ENCODE peak calls at places on chromosomes 7 and 10, in four cellular contexts. Z is fibroblast of lung, X is hepatocyte, D is lower leg skin. I is an unnamed sample.

GRCh38 chr7:135194494-135195095 is 16.7 kb downstream of the WDR91 start:
- DNase-seq in Z (peak), X (no peak), D (peak), I (peak)

GRCh38 chr7:41731486-41732278 is 28.8 kb upstream of the INHBA start:
- DNase-seq in Z (no peak), X (no peak), D (no peak), I (no peak)

GRCh38 chr7:25075459-25075858 is 49.6 kb downstream of the CYCS start:
- DNase-seq in Z (no peak), X (no peak), D (no peak), I (no peak)

GRCh38 chr7:156773966-156774365 is 119.0 kb downstream of the LMBR1 start:
- DNase-seq in Z (peak), X (no peak), D (no peak), I (no peak)

GRCh38 chr7:100486753-100487446 is 3.2 kb downstream of the NYAP1 start:
- DNase-seq in Z (peak), X (peak), D (no peak), I (no peak)

GRCh38 chr10:96529634-96530279 is 16.0 kb upstream of the TLL2 start:
- DNase-seq in Z (no peak), X (no peak), D (no peak), I (no peak)

GRCh38 chr7:139541600-139542307 is 18.3 kb downstream of the CLEC2L start:
- DNase-seq in Z (no peak), X (no peak), D (no peak), I (no peak)

GRCh38 chr7:93569189-93569588 is 5.3 kb downstream of the CALCR start:
- DNase-seq in Z (no peak), X (no peak), D (no peak), I (no peak)

GRCh38 chr10:101775273-101776131 is at the start of gene FGF8:
- DNase-seq in Z (no peak), X (no peak), D (peak), I (no peak)
- H3K4me3 ChIP-seq in Z (no peak), X (peak), D (no peak), I (peak)

GRCh38 chr7:101743241-101743994 is 74.0 kb upstream of the CUX1 start:
- DNase-seq in Z (peak), X (peak), D (peak), I (no peak)

GRCh38 chr7:101743995-101744360 is 73.4 kb upstream of the CUX1 start:
- DNase-seq in Z (no peak), X (no peak), D (no peak), I (no peak)

GRCh38 chr7:101744588-101744987 is 72.8 kb upstream of the CUX1 start:
- DNase-seq in Z (no peak), X (no peak), D (no peak), I (no peak)

GRCh38 chr7:101739757-101740398 is 77.5 kb upstream of the CUX1 start:
- DNase-seq in Z (peak), X (no peak), D (no peak), I (no peak)

GRCh38 chr7:101740981-101741725 is 76.3 kb upstream of the CUX1 start:
- DNase-seq in Z (no peak), X (no peak), D (no peak), I (no peak)
- H3K4me3 ChIP-seq in Z (no peak), X (no peak), D (no peak), I (no peak)

GRCh38 chr10:114048472-114048871 is 4.8 kb downstream of the ADRB1 start:
- DNase-seq in Z (no peak), X (no peak), D (no peak), I (no peak)
- H3K4me3 ChIP-seq in Z (no peak), X (no peak), D (no peak), I (no peak)

GRCh38 chr10:8112942-8113442 is 58.5 kb downstream of the GATA3 start:
- DNase-seq in Z (no peak), X (no peak), D (no peak), I (no peak)
- H3K4me3 ChIP-seq in Z (no peak), X (no peak), D (no peak), I (no peak)

GRCh38 chr10:22554481-22555182 is 159.7 kb downstream of the PIP4K2A start:
- DNase-seq in Z (peak), X (peak), D (no peak), I (peak)
- H3K4me3 ChIP-seq in Z (no peak), X (no peak), D (no peak), I (peak)

DNA sequence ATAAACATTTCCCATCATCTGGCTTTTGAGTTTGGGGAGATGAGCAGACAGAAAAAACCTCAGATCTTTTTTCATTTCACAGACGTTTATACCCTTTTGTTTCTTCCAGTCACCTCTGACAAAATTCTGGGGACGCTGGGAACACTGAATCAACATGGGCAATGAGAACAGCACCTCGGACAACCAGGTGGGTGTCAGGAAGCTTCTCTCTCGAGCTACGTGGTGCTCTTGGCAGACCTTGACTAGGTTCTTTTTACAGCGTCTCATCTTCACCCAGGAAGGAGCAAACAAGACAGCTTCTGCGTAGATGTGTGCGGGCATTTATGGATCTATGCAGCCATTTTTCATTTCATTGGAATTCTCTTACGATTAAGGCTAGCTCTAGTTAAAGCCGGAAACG is 32.9 kb downstream of the TACC2 start:
- DNase-seq in Z (no peak), X (no peak), D (no peak), I (no peak)
- H3K4me3 ChIP-seq in Z (no peak), X (no peak), D (no peak), I (peak)

GRCh38 chr7:132066776-132067175 is 509.5 kb downstream of the PLXNA4 start:
- DNase-seq in Z (peak), X (peak), D (peak), I (peak)
- H3K4me3 ChIP-seq in Z (no peak), X (no peak), D (no peak), I (no peak)

DNA sequence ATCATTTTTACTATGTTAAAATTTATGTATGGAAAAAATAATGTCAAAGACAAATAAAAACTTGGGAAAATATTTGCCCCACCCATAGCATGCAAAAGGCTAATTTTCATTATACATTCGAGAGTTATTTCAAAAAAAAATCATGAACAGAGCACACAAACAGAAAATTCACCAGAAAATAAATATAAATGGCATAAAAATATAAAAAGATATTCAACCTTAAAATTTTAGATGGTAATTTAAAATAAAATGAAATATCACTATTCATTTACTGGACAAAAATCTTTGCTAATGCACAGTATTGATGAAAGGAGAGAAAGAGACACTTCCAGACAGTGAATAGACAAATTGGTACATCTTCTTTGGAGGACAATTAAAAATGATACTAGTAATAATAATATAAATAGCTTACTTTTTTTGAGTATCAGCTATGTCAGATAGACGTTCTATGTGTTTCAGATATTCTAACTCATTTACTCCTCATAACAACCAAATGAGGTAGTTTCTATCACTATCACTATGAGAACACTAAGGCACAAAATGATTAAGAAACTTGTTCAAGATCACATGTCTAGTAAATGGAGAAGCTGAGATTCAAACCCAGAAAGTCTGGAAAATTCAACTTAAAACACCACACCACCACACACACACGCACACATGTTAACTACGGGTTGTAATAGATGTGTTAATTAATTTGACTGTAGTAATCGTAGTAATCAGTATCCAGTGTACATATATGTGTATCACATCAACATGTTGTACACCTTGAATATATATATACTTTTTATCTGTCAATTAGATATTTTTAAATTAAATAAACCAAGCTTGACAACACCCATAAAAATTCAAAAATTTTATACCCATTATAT is 63.0 kb downstream of the CCDC71L start:
- DNase-seq in Z (no peak), X (no peak), D (no peak), I (no peak)
- H3K4me3 ChIP-seq in Z (no peak), X (peak), D (no peak), I (peak)

I was measured in tibial artery.